ENCODE peak calls at places on chromosome 18, in eight cellular contexts. B is T-helper 1 cell; X is GM13977; T is activated naive CD4-positive, alpha-beta T cell treated with anti-CD3 and anti-CD28 coated beads, Interleukin-2, amount 50 U/mL, for 16 hours; P is hippocampal formation; Z is mucosa of gallbladder; Y is PC-3; Q is ascending aorta. J is an unnamed sample.

GRCh38 chr18:48699761-48700160 is 160.9 kb downstream of the CTIF start:
- DNase-seq in B (no peak), X (no peak), T (no peak), P (no peak), Z (no peak), Y (no peak), Q (no peak), J (no peak)

GRCh38 chr18:58970943-58971799 is 106.5 kb downstream of the ZNF532 start:
- DNase-seq in B (no peak), X (peak), T (no peak), P (no peak), Z (no peak), Y (no peak), Q (no peak), J (no peak)

GRCh38 chr18:44325903-44326650 is 354.6 kb upstream of the SETBP1 start:
- DNase-seq in B (no peak), X (peak), T (no peak), P (peak), Z (peak), Y (peak), Q (no peak), J (peak)

GRCh38 chr18:24987933-24988840 is 363.8 kb downstream of the ZNF521 start:
- DNase-seq in B (no peak), X (no peak), T (no peak), P (no peak), Z (no peak), Y (no peak), Q (no peak), J (no peak)

GRCh38 chr18:78922856-78923255 is 56.8 kb upstream of the SALL3 start:
- DNase-seq in B (no peak), X (no peak), T (no peak), P (no peak), Z (no peak), Y (no peak), Q (no peak), J (no peak)

GRCh38 chr18:11689972-11690570 is 1.0 kb downstream of the GNAL start:
- DNase-seq in B (no peak), X (no peak), T (no peak), P (no peak), Z (peak), Y (no peak), Q (no peak), J (no peak)

GRCh38 chr18:73979742-73980141 is 167.9 kb downstream of the FBXO15 start:
- DNase-seq in B (no peak), X (no peak), T (no peak), P (no peak), Z (no peak), Y (peak), Q (no peak), J (no peak)

GRCh38 chr18:63981719-63982118 is 11.8 kb downstream of the SERPINB8 start:
- DNase-seq in B (no peak), X (no peak), T (no peak), P (no peak), Z (no peak), Y (no peak), Q (no peak), J (no peak)

GRCh38 chr18:22701795-22702194 is 231.3 kb upstream of the RBBP8 start:
- DNase-seq in B (no peak), X (no peak), T (no peak), P (no peak), Z (no peak), Y (no peak), Q (no peak), J (no peak)

GRCh38 chr18:78996741-78997490 is 17.3 kb downstream of the SALL3 start:
- DNase-seq in B (no peak), X (no peak), T (no peak), P (no peak), Z (no peak), Y (no peak), Q (no peak), J (no peak)

GRCh38 chr18:3679254-3679653 is 229.3 kb downstream of the TGIF1 start:
- DNase-seq in B (no peak), X (no peak), T (no peak), P (no peak), Z (no peak), Y (no peak), Q (no peak), J (no peak)

GRCh38 chr18:2654828-2655152 is 736 bp upstream of the SMCHD1 start:
- DNase-seq in B (peak), X (peak), T (no peak), P (no peak), Z (peak), Y (no peak), Q (no peak), J (peak)

GRCh38 chr18:39596216-39596615 is 2030.6 kb upstream of the CELF4 start:
- DNase-seq in B (no peak), X (no peak), T (no peak), P (no peak), Z (no peak), Y (no peak), Q (no peak), J (no peak)

GRCh38 chr18:68662779-68663178 is 52.1 kb downstream of the TMX3 start:
- DNase-seq in B (no peak), X (no peak), T (no peak), P (no peak), Z (no peak), Y (peak), Q (no peak), J (peak)

GRCh38 chr18:79531926-79532689 is 136.4 kb downstream of the NFATC1 start:
- DNase-seq in B (no peak), X (no peak), T (no peak), P (no peak), Z (no peak), Y (no peak), Q (no peak), J (no peak)

GRCh38 chr18:13223341-13224148 is 5.0 kb downstream of the LDLRAD4 start:
- DNase-seq in B (no peak), X (no peak), T (no peak), P (no peak), Z (peak), Y (no peak), Q (peak), J (no peak)

GRCh38 chr18:50159654-50160046 is 35.3 kb downstream of the MYO5B start:
- DNase-seq in B (no peak), X (no peak), T (no peak), P (no peak), Z (no peak), Y (no peak), Q (no peak), J (no peak)

GRCh38 chr18:77129150-77129551 is 3.4 kb downstream of the MBP start:
- DNase-seq in B (no peak), X (no peak), T (no peak), P (no peak), Z (no peak), Y (peak), Q (no peak), J (no peak)

GRCh38 chr18:10590412-10590811 is 64.6 kb downstream of the NAPG start:
- DNase-seq in B (no peak), X (no peak), T (no peak), P (no peak), Z (no peak), Y (no peak), Q (no peak), J (no peak)

GRCh38 chr18:35084494-35085449 is 43.6 kb downstream of the MAPRE2 start:
- DNase-seq in B (no peak), X (no peak), T (no peak), P (no peak), Z (no peak), Y (no peak), Q (no peak), J (no peak)

GRCh38 chr18:51739044-51739666 is 541.7 kb upstream of the MEX3C start:
- DNase-seq in B (no peak), X (peak), T (no peak), P (no peak), Z (no peak), Y (no peak), Q (no peak), J (no peak)

GRCh38 chr18:70621710-70622109 is 332.9 kb downstream of the SOCS6 start:
- DNase-seq in B (no peak), X (no peak), T (no peak), P (no peak), Z (no peak), Y (no peak), Q (no peak), J (no peak)

GRCh38 chr18:12278765-12279682 is 24.9 kb downstream of the CIDEA start:
- DNase-seq in B (no peak), X (no peak), T (no peak), P (peak), Z (peak), Y (no peak), Q (peak), J (peak)

GRCh38 chr18:70423988-70424387 is 135.1 kb downstream of the SOCS6 start:
- DNase-seq in B (no peak), X (no peak), T (no peak), P (no peak), Z (peak), Y (peak), Q (no peak), J (no peak)

GRCh38 chr18:25743661-25744151 is 346.7 kb downstream of the SS18 start:
- DNase-seq in B (no peak), X (no peak), T (no peak), P (no peak), Z (no peak), Y (no peak), Q (no peak), J (peak)

GRCh38 chr18:48719388-48719787 is 180.6 kb downstream of the CTIF start:
- DNase-seq in B (no peak), X (no peak), T (no peak), P (no peak), Z (no peak), Y (no peak), Q (no peak), J (no peak)

GRCh38 chr18:41966943-41967342 is 11.9 kb downstream of the PIK3C3 start:
- DNase-seq in B (no peak), X (no peak), T (no peak), P (no peak), Z (no peak), Y (no peak), Q (no peak), J (no peak)

GRCh38 chr18:40935423-40935822 is 1019.6 kb upstream of the PIK3C3 start:
- DNase-seq in B (no peak), X (peak), T (no peak), P (no peak), Z (no peak), Y (peak), Q (no peak), J (peak)

J was measured in GM23338.